ENCODE peak calls at places on chromosomes 3 and 15, in five cellular contexts. L, M, C, Q and K are unnamed samples.
A peak's percentile ranks its signal among the peaks of the same experiment; 100 is the strongest.

GRCh38 chr3:88133711-88134263 is 16.0 kb upstream of the C3orf38 start:
- DNase-seq in L (no peak), M (no peak), C (no peak), Q (no peak), K (no peak)

GRCh38 chr3:186515115-186515514 is 29.1 kb downstream of the CRYGS start:
- DNase-seq in L (no peak), M (no peak), C (no peak), Q (no peak), K (no peak)

GRCh38 chr15:74787251-74788041 is 5.6 kb downstream of the CSK start:
- DNase-seq in L (peak; percentile 72), M (peak; percentile 83), C (peak; percentile 92), Q (peak; percentile 83), K (peak; percentile 76)

GRCh38 chr15:69154684-69155083 is 5.8 kb upstream of the GLCE start:
- DNase-seq in L (peak; percentile 85), M (no peak), C (no peak), Q (no peak), K (no peak)

GRCh38 chr3:58150130-58150663 is 60.6 kb downstream of the DNASE1L3 start:
- DNase-seq in L (no peak), M (no peak), C (no peak), Q (no peak), K (no peak)

GRCh38 chr3:123122525-123123315 is 55.9 kb downstream of the PDIA5 start:
- DNase-seq in L (peak; percentile 34), M (no peak), C (no peak), Q (no peak), K (no peak)

GRCh38 chr15:88225484-88225883 is 31.1 kb downstream of the NTRK3 start:
- DNase-seq in L (no peak), M (no peak), C (no peak), Q (no peak), K (no peak)

GRCh38 chr3:173733029-173733652 is 335.6 kb downstream of the NLGN1 start:
- DNase-seq in L (peak; percentile 68), M (peak; percentile 58), C (no peak), Q (no peak), K (peak; percentile 59)

GRCh38 chr15:55255714-55256113 is 33.9 kb downstream of the RAB27A start:
- DNase-seq in L (no peak), M (no peak), C (no peak), Q (no peak), K (no peak)

GRCh38 chr3:13850161-13850945 is 29.5 kb downstream of the WNT7A start:
- DNase-seq in L (no peak), M (no peak), C (peak; percentile 89), Q (no peak), K (peak; percentile 23)

GRCh38 chr3:69273895-69274294 is 112.0 kb downstream of the FRMD4B start:
- DNase-seq in L (peak; percentile 7), M (no peak), C (no peak), Q (no peak), K (peak; percentile 78)

DNA sequence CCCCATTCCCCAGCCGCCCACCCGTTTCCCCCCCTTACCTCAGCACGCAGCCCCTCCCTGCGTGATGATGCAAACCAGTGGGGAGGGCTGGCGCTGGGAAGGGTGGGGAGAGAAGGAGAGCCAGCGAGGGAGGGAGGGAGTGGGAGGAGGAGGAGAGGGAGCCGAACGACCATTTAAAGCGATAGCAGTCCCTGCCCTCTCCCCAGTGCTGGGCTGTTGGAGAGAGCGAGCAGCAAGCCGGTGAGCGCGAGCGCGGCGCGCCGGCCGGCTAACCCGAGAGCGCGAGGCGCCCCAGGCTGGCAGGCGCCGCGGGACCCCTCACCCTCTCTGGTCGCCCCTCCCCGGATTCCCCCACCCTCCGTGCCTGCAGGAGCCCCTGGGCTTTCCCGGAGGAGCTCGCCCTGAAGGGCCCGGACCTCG is at the start of gene GRM7:
- DNase-seq in L (peak; percentile 2), M (peak; percentile 82), C (peak; percentile 82), Q (no peak), K (no peak)
- H3K4me3 ChIP-seq in L (no peak within 1 kb of the TSS), M (no peak within 1 kb of the TSS), C (peak within 1 kb of the TSS; percentile 68), Q (peak within 1 kb of the TSS; percentile 21), K (peak within 1 kb of the TSS; percentile 42)

DNA sequence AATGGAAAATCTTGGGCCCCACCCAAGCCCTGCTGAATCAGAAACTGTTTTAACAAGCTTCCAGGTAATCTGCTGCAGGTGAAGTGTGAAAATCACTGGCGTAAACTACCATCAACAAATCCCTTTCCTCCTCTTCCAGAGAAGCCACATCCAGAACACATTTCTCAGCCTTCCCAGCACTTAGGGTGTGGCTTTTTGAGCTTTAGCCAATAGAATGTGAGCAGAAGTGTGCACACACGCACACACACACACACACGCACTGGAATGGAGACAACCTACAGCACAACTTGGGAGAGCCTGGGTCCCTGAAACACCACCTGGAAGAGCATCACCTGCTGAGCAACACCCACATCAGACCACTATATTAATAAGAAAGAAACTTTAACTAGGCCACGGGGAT is 98.6 kb downstream of the OSBPL10 start:
- DNase-seq in L (peak; percentile 8), M (no peak), C (no peak), Q (no peak), K (no peak)
- H3K4me3 ChIP-seq in L (no peak overlapping the region), M (no peak overlapping the region), C (no peak overlapping the region), Q (no peak overlapping the region), K (no peak overlapping the region)

GRCh38 chr15:56805466-56806146 is 72.3 kb upstream of the ZNF280D start:
- DNase-seq in L (peak; percentile 88), M (peak; percentile 74), C (no peak), Q (no peak), K (peak; percentile 91)
- H3K4me3 ChIP-seq in L (no peak overlapping the region), M (no peak overlapping the region), C (no peak overlapping the region), Q (no peak overlapping the region), K (no peak overlapping the region)

DNA sequence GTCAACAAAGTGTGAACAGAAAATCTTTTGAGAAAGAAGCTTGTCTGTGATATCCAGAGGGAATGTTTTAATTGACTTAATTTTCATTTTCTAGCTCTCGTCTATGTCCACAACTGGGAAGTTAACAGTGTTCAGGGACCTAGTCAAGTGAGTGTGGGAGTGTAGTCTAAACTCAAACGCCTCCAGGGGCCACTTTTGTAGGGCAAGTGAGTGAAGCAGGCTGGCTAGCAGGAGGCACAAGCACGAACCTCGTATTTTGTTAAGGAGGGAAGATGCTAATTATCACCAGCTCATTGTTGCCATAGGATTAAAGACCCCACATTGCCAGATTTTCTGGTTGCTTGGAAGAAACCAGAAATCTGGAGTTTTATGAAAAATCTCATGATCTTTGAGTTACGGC is 135.8 kb downstream of the CPNE4 start:
- DNase-seq in L (no peak), M (no peak), C (no peak), Q (no peak), K (no peak)
- H3K4me3 ChIP-seq in L (no peak overlapping the region), M (no peak overlapping the region), C (no peak overlapping the region), Q (no peak overlapping the region), K (no peak overlapping the region)

DNA sequence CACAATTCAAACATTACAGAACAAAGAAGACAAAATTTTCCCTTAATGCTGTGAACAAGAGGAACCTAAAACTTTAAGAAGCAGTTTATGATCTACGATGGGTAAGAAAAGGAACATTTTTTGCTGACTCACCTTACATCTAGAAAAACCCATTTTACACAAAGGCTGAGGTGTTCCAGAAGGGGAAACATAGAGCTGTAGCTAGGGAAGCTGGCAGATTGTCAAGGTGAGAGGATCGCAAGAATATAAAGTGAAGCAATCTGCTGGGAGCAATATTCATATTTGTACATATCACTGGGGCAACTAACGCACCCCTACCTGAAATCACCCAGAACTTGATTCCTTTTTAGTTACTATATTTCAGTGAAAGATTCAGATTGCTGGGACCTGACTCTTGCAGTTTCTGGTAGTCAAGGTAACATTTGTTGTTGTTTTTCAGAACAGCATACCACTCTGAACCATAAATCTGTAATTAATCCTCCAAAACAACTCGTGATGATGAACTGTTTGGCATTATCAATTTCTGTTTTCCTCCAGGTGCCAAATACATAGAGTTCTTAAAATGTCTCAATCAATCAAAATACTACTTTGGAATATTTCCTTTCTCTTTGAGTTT is 184.1 kb upstream of the LRRC3B start:
- DNase-seq in L (no peak), M (no peak), C (no peak), Q (no peak), K (no peak)
- H3K4me3 ChIP-seq in L (no peak overlapping the region), M (no peak overlapping the region), C (no peak overlapping the region), Q (no peak overlapping the region), K (no peak overlapping the region)

DNA sequence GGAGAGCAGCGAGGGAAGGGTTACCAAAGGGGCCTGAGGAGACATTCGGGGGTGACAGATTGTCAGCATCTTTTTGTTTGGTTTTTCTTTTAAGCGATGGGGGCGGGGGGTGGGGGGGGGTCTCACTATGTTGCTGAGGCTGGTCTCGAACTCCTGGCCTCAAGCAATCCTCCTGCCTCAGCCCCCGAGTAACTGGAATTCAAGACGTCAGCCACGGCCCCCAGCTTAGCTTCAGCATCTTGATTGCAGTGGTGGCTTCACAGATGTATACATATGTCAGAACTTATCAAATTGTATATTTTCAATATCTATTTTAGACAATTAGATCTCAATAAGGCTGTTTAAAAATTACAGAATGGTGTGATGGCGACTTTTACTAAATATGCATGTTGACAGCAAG is 30.9 kb downstream of the ZDHHC19 start:
- DNase-seq in L (no peak), M (no peak), C (no peak), Q (no peak), K (no peak)
- H3K4me3 ChIP-seq in L (no peak overlapping the region), M (no peak overlapping the region), C (no peak overlapping the region), Q (no peak overlapping the region), K (no peak overlapping the region)

GRCh38 chr3:89446593-89446992 is 339.2 kb downstream of the EPHA3 start:
- DNase-seq in L (no peak), M (no peak), C (no peak), Q (no peak), K (no peak)
- H3K4me3 ChIP-seq in L (no peak overlapping the region), M (no peak overlapping the region), C (no peak overlapping the region), Q (no peak overlapping the region), K (no peak overlapping the region)